ENCODE peak calls at places on chromosomes 1 and 21, in four cellular contexts. K, T, E and P are unnamed samples.

GRCh38 chr1:151009206-151009587 is 948 bp downstream of the PRUNE1 start:
- DNase-seq in K (no peak), T (no peak), E (no peak), P (no peak)

GRCh38 chr1:171727778-171728177 is 14.1 kb downstream of the VAMP4 start:
- DNase-seq in K (no peak), T (no peak), E (no peak), P (no peak)

GRCh38 chr21:41953831-41954653 is at the start of gene C2CD2:
- DNase-seq in K (no peak), T (peak; percentile 52), E (peak; percentile 63), P (peak; percentile 18)

GRCh38 chr1:152878042-152878441 is at the start of gene SMCP:
- DNase-seq in K (no peak), T (no peak), E (no peak), P (no peak)

GRCh38 chr1:55074455-55074854 is 35.1 kb downstream of the PCSK9 start:
- DNase-seq in K (no peak), T (no peak), E (no peak), P (no peak)

GRCh38 chr1:171966426-171967220 is 125.3 kb downstream of the DNM3 start:
- DNase-seq in K (no peak), T (no peak), E (no peak), P (no peak)

GRCh38 chr1:244301595-244302130 is 150.0 kb downstream of the ADSS2 start:
- DNase-seq in K (no peak), T (no peak), E (peak; percentile 32), P (no peak)

GRCh38 chr21:25708467-25709065 is 26.1 kb downstream of the ATP5PF start:
- DNase-seq in K (peak; percentile 15), T (no peak), E (peak; percentile 2), P (peak; percentile 60)

GRCh38 chr1:161096514-161096913 is 1.6 kb upstream of the KLHDC9 start:
- DNase-seq in K (no peak), T (no peak), E (no peak), P (no peak)

GRCh38 chr1:30756545-30757195 is 904 bp downstream of the LAPTM5 start:
- DNase-seq in K (peak; percentile 69), T (peak; percentile 98), E (peak; percentile 66), P (peak; percentile 68)

GRCh38 chr1:70504821-70505193 is 93.7 kb downstream of the CTH start:
- DNase-seq in K (no peak), T (no peak), E (no peak), P (no peak)

GRCh38 chr21:46033410-46034404 is 52.1 kb downstream of the COL6A1 start:
- DNase-seq in K (no peak), T (no peak), E (no peak), P (no peak)

GRCh38 chr1:94648225-94649007 is 106.9 kb upstream of the F3 start:
- DNase-seq in K (no peak), T (no peak), E (peak; percentile 75), P (no peak)

GRCh38 chr1:16905856-16906702 is 10.3 kb downstream of the RNU1-2 start:
- DNase-seq in K (no peak), T (no peak), E (no peak), P (no peak)

GRCh38 chr21:36109868-36110267 is 25.0 kb upstream of the CBR3 start:
- DNase-seq in K (no peak), T (no peak), E (no peak), P (no peak)

GRCh38 chr1:110084226-110085078 is 14.0 kb upstream of the ALX3 start:
- DNase-seq in K (no peak), T (no peak), E (peak; percentile 32), P (no peak)

GRCh38 chr21:44496900-44497550 is 41.7 kb downstream of the LRRC3 start:
- DNase-seq in K (no peak), T (no peak), E (no peak), P (no peak)

GRCh38 chr1:236394905-236395779 is 1.1 kb downstream of the EDARADD start:
- DNase-seq in K (no peak), T (peak; percentile 10), E (peak; percentile 14), P (no peak)

GRCh38 chr1:159763686-159764085 is 17.1 kb upstream of the DUSP23 start:
- DNase-seq in K (no peak), T (no peak), E (no peak), P (no peak)

GRCh38 chr21:41321908-41322495 is 5.4 kb downstream of the FAM3B start:
- DNase-seq in K (no peak), T (no peak), E (no peak), P (no peak)